ENCODE peak calls at places on chromosome 7, in five cellular contexts. One of them, this sample, is unnamed.
A peak's percentile ranks its signal among the peaks of the same experiment; 100 is the strongest.

GRCh38 chr7:71131753-71132520 is at the start of gene GALNT17:
- DNase-seq in Peyer's patch: no peak
- DNase-seq in GM23248: no peak
- DNase-seq in central memory CD4-positive, alpha-beta T cell: no peak
- DNase-seq in right lobe of liver: no peak
- DNase-seq in this sample: no peak

GRCh38 chr7:48182736-48183369 is 11.6 kb downstream of the ABCA13 start:
- DNase-seq in right lobe of liver: no peak
- DNase-seq in central memory CD4-positive, alpha-beta T cell: no peak
- DNase-seq in GM23248: peak; percentile 65
- DNase-seq in Peyer's patch: no peak
- DNase-seq in this sample: no peak

GRCh38 chr7:108454674-108455523 is 1.3 kb downstream of the NRCAM start:
- DNase-seq in central memory CD4-positive, alpha-beta T cell: no peak
- DNase-seq in GM23248: peak; percentile 48
- DNase-seq in right lobe of liver: no peak
- DNase-seq in Peyer's patch: no peak
- DNase-seq in this sample: no peak

GRCh38 chr7:44275146-44275545 is 50.2 kb downstream of the CAMK2B start:
- DNase-seq in Peyer's patch: no peak
- DNase-seq in GM23248: no peak
- DNase-seq in central memory CD4-positive, alpha-beta T cell: no peak
- DNase-seq in right lobe of liver: peak; percentile 32
- DNase-seq in this sample: peak; percentile 50

GRCh38 chr7:57203161-57203791 is 71.0 kb upstream of the ZNF479 start:
- DNase-seq in GM23248: no peak
- DNase-seq in central memory CD4-positive, alpha-beta T cell: no peak
- DNase-seq in Peyer's patch: no peak
- DNase-seq in right lobe of liver: peak; percentile 46
- DNase-seq in this sample: no peak

GRCh38 chr7:87218941-87219544 is 489 bp downstream of the TMEM243 start:
- DNase-seq in Peyer's patch: peak; percentile 74
- DNase-seq in right lobe of liver: peak; percentile 77
- DNase-seq in central memory CD4-positive, alpha-beta T cell: peak; percentile 45
- DNase-seq in GM23248: peak; percentile 78
- DNase-seq in this sample: peak; percentile 92

GRCh38 chr7:7306231-7306630 is 123.9 kb downstream of the C1GALT1 start:
- DNase-seq in GM23248: no peak
- DNase-seq in right lobe of liver: no peak
- DNase-seq in central memory CD4-positive, alpha-beta T cell: no peak
- DNase-seq in Peyer's patch: no peak
- DNase-seq in this sample: no peak

GRCh38 chr7:55252386-55252785 is 112.8 kb upstream of the LANCL2 start:
- DNase-seq in central memory CD4-positive, alpha-beta T cell: no peak
- DNase-seq in right lobe of liver: no peak
- DNase-seq in GM23248: peak; percentile 14
- DNase-seq in Peyer's patch: no peak
- DNase-seq in this sample: no peak

GRCh38 chr7:92586403-92586802 is 3.8 kb downstream of the FAM133B start:
- DNase-seq in right lobe of liver: no peak
- DNase-seq in Peyer's patch: no peak
- DNase-seq in central memory CD4-positive, alpha-beta T cell: no peak
- DNase-seq in GM23248: peak; percentile 70
- DNase-seq in this sample: no peak

GRCh38 chr7:1418505-1419309 is 40.6 kb downstream of the MICALL2 start:
- DNase-seq in Peyer's patch: no peak
- DNase-seq in central memory CD4-positive, alpha-beta T cell: no peak
- DNase-seq in GM23248: peak; percentile 54
- DNase-seq in right lobe of liver: no peak
- DNase-seq in this sample: no peak

GRCh38 chr7:151813997-151814396 is 62.9 kb downstream of the PRKAG2 start:
- DNase-seq in central memory CD4-positive, alpha-beta T cell: no peak
- DNase-seq in right lobe of liver: peak; percentile 18
- DNase-seq in GM23248: peak; percentile 42
- DNase-seq in Peyer's patch: no peak
- DNase-seq in this sample: peak; percentile 27

GRCh38 chr7:128812514-128813168 is 17.6 kb upstream of the FLNC start:
- DNase-seq in GM23248: no peak
- DNase-seq in right lobe of liver: no peak
- DNase-seq in Peyer's patch: no peak
- DNase-seq in central memory CD4-positive, alpha-beta T cell: no peak
- DNase-seq in this sample: no peak

GRCh38 chr7:12839508-12840153 is 152.2 kb downstream of the ARL4A start:
- DNase-seq in GM23248: no peak
- DNase-seq in right lobe of liver: no peak
- DNase-seq in central memory CD4-positive, alpha-beta T cell: no peak
- DNase-seq in Peyer's patch: no peak
- DNase-seq in this sample: no peak

GRCh38 chr7:127578036-127578684 is 7.2 kb downstream of the GCC1 start:
- DNase-seq in Peyer's patch: no peak
- DNase-seq in central memory CD4-positive, alpha-beta T cell: no peak
- DNase-seq in right lobe of liver: no peak
- DNase-seq in GM23248: peak; percentile 53
- DNase-seq in this sample: no peak

GRCh38 chr7:65430344-65431186 is 56.9 kb downstream of the ZNF92 start:
- DNase-seq in GM23248: no peak
- DNase-seq in right lobe of liver: no peak
- DNase-seq in Peyer's patch: no peak
- DNase-seq in central memory CD4-positive, alpha-beta T cell: no peak
- DNase-seq in this sample: no peak

GRCh38 chr7:155944901-155945300 is 132.6 kb upstream of the SHH start:
- DNase-seq in right lobe of liver: no peak
- DNase-seq in central memory CD4-positive, alpha-beta T cell: no peak
- DNase-seq in GM23248: no peak
- DNase-seq in Peyer's patch: no peak
- DNase-seq in this sample: no peak

GRCh38 chr7:995571-995970 is 12.6 kb downstream of the CYP2W1 start:
- DNase-seq in GM23248: no peak
- DNase-seq in right lobe of liver: no peak
- DNase-seq in Peyer's patch: no peak
- DNase-seq in central memory CD4-positive, alpha-beta T cell: no peak
- DNase-seq in this sample: no peak

GRCh38 chr7:561631-562393 is 42.2 kb upstream of the PDGFA start:
- DNase-seq in central memory CD4-positive, alpha-beta T cell: no peak
- DNase-seq in GM23248: no peak
- DNase-seq in right lobe of liver: no peak
- DNase-seq in Peyer's patch: no peak
- DNase-seq in this sample: no peak

GRCh38 chr7:69395072-69395714 is 203.1 kb upstream of the AUTS2 start:
- DNase-seq in Peyer's patch: no peak
- DNase-seq in central memory CD4-positive, alpha-beta T cell: no peak
- DNase-seq in GM23248: peak; percentile 93
- DNase-seq in right lobe of liver: no peak
- DNase-seq in this sample: peak; percentile 45

GRCh38 chr7:304574-305409 is 14.8 kb downstream of the FOXL3 start:
- DNase-seq in Peyer's patch: no peak
- DNase-seq in GM23248: no peak
- DNase-seq in central memory CD4-positive, alpha-beta T cell: no peak
- DNase-seq in right lobe of liver: no peak
- DNase-seq in this sample: peak; percentile 68

GRCh38 chr7:81333004-81333403 is 414.2 kb upstream of the SEMA3C start:
- DNase-seq in Peyer's patch: no peak
- DNase-seq in central memory CD4-positive, alpha-beta T cell: no peak
- DNase-seq in right lobe of liver: no peak
- DNase-seq in GM23248: peak; percentile 44
- DNase-seq in this sample: no peak

GRCh38 chr7:95723583-95724180 is 48.7 kb upstream of the DYNC1I1 start:
- DNase-seq in Peyer's patch: no peak
- DNase-seq in central memory CD4-positive, alpha-beta T cell: no peak
- DNase-seq in right lobe of liver: no peak
- DNase-seq in GM23248: peak; percentile 76
- DNase-seq in this sample: no peak

GRCh38 chr7:29346574-29346973 is 152.0 kb downstream of the CHN2 start:
- DNase-seq in right lobe of liver: no peak
- DNase-seq in GM23248: no peak
- DNase-seq in central memory CD4-positive, alpha-beta T cell: no peak
- DNase-seq in Peyer's patch: no peak
- DNase-seq in this sample: no peak

GRCh38 chr7:25789701-25790240 is 362.2 kb upstream of the NFE2L3 start:
- DNase-seq in Peyer's patch: no peak
- DNase-seq in right lobe of liver: no peak
- DNase-seq in central memory CD4-positive, alpha-beta T cell: no peak
- DNase-seq in GM23248: no peak
- DNase-seq in this sample: no peak

GRCh38 chr7:99752354-99752753 is 17.4 kb upstream of the CYP3A7 start:
- DNase-seq in GM23248: peak; percentile 26
- DNase-seq in Peyer's patch: no peak
- DNase-seq in right lobe of liver: no peak
- DNase-seq in central memory CD4-positive, alpha-beta T cell: no peak
- DNase-seq in this sample: no peak

GRCh38 chr7:36535866-36536664 is 146.4 kb downstream of the ANLN start:
- DNase-seq in right lobe of liver: no peak
- DNase-seq in GM23248: peak; percentile 9
- DNase-seq in central memory CD4-positive, alpha-beta T cell: no peak
- DNase-seq in Peyer's patch: no peak
- DNase-seq in this sample: no peak

GRCh38 chr7:120794100-120794729 is 63.7 kb downstream of the TSPAN12 start:
- DNase-seq in GM23248: peak; percentile 11
- DNase-seq in right lobe of liver: no peak
- DNase-seq in central memory CD4-positive, alpha-beta T cell: no peak
- DNase-seq in Peyer's patch: no peak
- DNase-seq in this sample: no peak

GRCh38 chr7:155420116-155420515 is 37.8 kb upstream of the EN2 start:
- DNase-seq in central memory CD4-positive, alpha-beta T cell: no peak
- DNase-seq in Peyer's patch: no peak
- DNase-seq in right lobe of liver: no peak
- DNase-seq in GM23248: no peak
- DNase-seq in this sample: no peak

This sample was measured in left lung.